ENCODE peak calls at places on chromosome 15, in six cellular contexts. Q is NCI-H1048; E is T-helper 2 cell; H is endothelial cell of umbilical vein; U is activated T-cell treated with anti-CD3 and anti-CD28 coated beads, Interleukin-2, amount 50 U/mL, for 24 hours; O is small intestine. B is an unnamed sample.

GRCh38 chr15:63948436-63948835 is 97.8 kb downstream of the DAPK2 start:
- DNase-seq in Q (no peak), E (no peak), H (no peak), U (no peak), O (no peak), B (no peak)

GRCh38 chr15:56672721-56673120 is 60.6 kb downstream of the ZNF280D start:
- DNase-seq in Q (no peak), E (no peak), H (no peak), U (no peak), O (no peak), B (no peak)

GRCh38 chr15:100335335-100335999 is 6.3 kb downstream of the ADAMTS17 start:
- DNase-seq in Q (peak), E (no peak), H (no peak), U (peak), O (peak), B (peak)

GRCh38 chr15:36066757-36067156 is 512.7 kb upstream of the CDIN1 start:
- DNase-seq in Q (no peak), E (no peak), H (no peak), U (no peak), O (no peak), B (no peak)

GRCh38 chr15:67869700-67870099 is 29.9 kb upstream of the RNU6-1 start:
- DNase-seq in Q (no peak), E (no peak), H (no peak), U (no peak), O (no peak), B (no peak)

GRCh38 chr15:91855684-91856553 is 2.4 kb downstream of the SLCO3A1 start:
- DNase-seq in Q (peak), E (no peak), H (no peak), U (no peak), O (peak), B (no peak)

GRCh38 chr15:97072560-97072959 is 742.1 kb downstream of the NR2F2 start:
- DNase-seq in Q (no peak), E (no peak), H (no peak), U (no peak), O (no peak), B (no peak)

GRCh38 chr15:75620776-75621536 is 4.6 kb downstream of the SNUPN start:
- DNase-seq in Q (no peak), E (no peak), H (peak), U (no peak), O (peak), B (no peak)

GRCh38 chr15:25850154-25851111 is 12.7 kb downstream of the ATP10A start:
- DNase-seq in Q (no peak), E (peak), H (no peak), U (peak), O (peak), B (peak)

GRCh38 chr15:51492528-51492927 is 130.0 kb downstream of the DMXL2 start:
- DNase-seq in Q (no peak), E (no peak), H (peak), U (no peak), O (peak), B (no peak)

GRCh38 chr15:87144775-87145174 is 1065.1 kb downstream of the AGBL1 start:
- DNase-seq in Q (no peak), E (no peak), H (no peak), U (no peak), O (no peak), B (no peak)

GRCh38 chr15:62894322-62895085 is 148.0 kb upstream of the TPM1 start:
- DNase-seq in Q (no peak), E (no peak), H (no peak), U (no peak), O (no peak), B (no peak)

GRCh38 chr15:45747426-45747825 is 112.6 kb downstream of the SQOR start:
- DNase-seq in Q (no peak), E (no peak), H (no peak), U (no peak), O (no peak), B (no peak)

GRCh38 chr15:94297543-94297942 is 66.2 kb downstream of the MCTP2 start:
- DNase-seq in Q (no peak), E (no peak), H (no peak), U (no peak), O (peak), B (no peak)

GRCh38 chr15:60006203-60006782 is 2.2 kb downstream of the FOXB1 start:
- DNase-seq in Q (no peak), E (peak), H (peak), U (peak), O (peak), B (peak)

GRCh38 chr15:90437516-90437915 is 49.5 kb downstream of the IQGAP1 start:
- DNase-seq in Q (no peak), E (no peak), H (no peak), U (no peak), O (no peak), B (no peak)